ENCODE peak calls at places on chromosomes 11 and 22, in nine cellular contexts. Y, A, P, G, J, X, F, B and Q are unnamed samples.

GRCh38 chr22:46150615-46151423 is 493 bp downstream of the PPARA start:
- DNase-seq in Y (no peak), A (peak), P (no peak), G (peak), J (no peak), X (peak), F (peak), B (no peak), Q (no peak)

GRCh38 chr22:43293661-43294392 is 49.3 kb downstream of the SCUBE1 start:
- DNase-seq in Y (no peak), A (no peak), P (peak), G (no peak), J (no peak), X (no peak), F (no peak), B (no peak), Q (peak)

GRCh38 chr11:48272551-48273080 is 9.0 kb downstream of the OR4X1 start:
- DNase-seq in Y (no peak), A (no peak), P (no peak), G (no peak), J (no peak), X (no peak), F (no peak), B (no peak), Q (no peak)

GRCh38 chr11:8672346-8672745 is 10.1 kb downstream of the TRIM66 start:
- DNase-seq in Y (no peak), A (no peak), P (no peak), G (no peak), J (no peak), X (no peak), F (no peak), B (no peak), Q (no peak)

GRCh38 chr11:1450958-1451710 is 35.4 kb downstream of the MOB2 start:
- DNase-seq in Y (peak), A (no peak), P (no peak), G (peak), J (no peak), X (no peak), F (no peak), B (no peak), Q (no peak)

GRCh38 chr11:72787262-72788104 is 6.4 kb downstream of the STARD10 start:
- DNase-seq in Y (no peak), A (no peak), P (no peak), G (no peak), J (no peak), X (no peak), F (peak), B (no peak), Q (no peak)

GRCh38 chr11:49851971-49852389 is 100.2 kb upstream of the OR4C13 start:
- DNase-seq in Y (no peak), A (no peak), P (no peak), G (no peak), J (no peak), X (no peak), F (no peak), B (no peak), Q (no peak)

GRCh38 chr11:60987577-60988277 is 16.2 kb downstream of the CD6 start:
- DNase-seq in Y (no peak), A (no peak), P (no peak), G (no peak), J (no peak), X (peak), F (no peak), B (no peak), Q (no peak)

GRCh38 chr11:87356428-87356827 is 318.7 kb downstream of the TMEM135 start:
- DNase-seq in Y (no peak), A (no peak), P (no peak), G (no peak), J (no peak), X (no peak), F (no peak), B (no peak), Q (no peak)